ENCODE peak calls at places on chromosomes 12 and 14, in four cellular contexts. One of them, this sample, is unnamed. For H3K36me3, the result is how much of the 10 kb centered on the place peaks cover.

GRCh38 chr12:95820096-95820703 is 29.6 kb upstream of the NTN4 start:
- DNase-seq in OCI-LY7: no peak
- DNase-seq in CD8-positive, alpha-beta memory T cell: no peak
- DNase-seq in lower lobe of right lung: no peak
- DNase-seq in this sample: peak

GRCh38 chr12:4401108-4401507 is 21.6 kb upstream of the FGF23 start:
- DNase-seq in OCI-LY7: no peak
- DNase-seq in CD8-positive, alpha-beta memory T cell: no peak
- DNase-seq in lower lobe of right lung: no peak
- DNase-seq in this sample: no peak

GRCh38 chr14:67418368-67419174 is 6.6 kb upstream of the PLEK2 start:
- DNase-seq in CD8-positive, alpha-beta memory T cell: no peak
- DNase-seq in OCI-LY7: no peak
- DNase-seq in lower lobe of right lung: no peak
- DNase-seq in this sample: peak

GRCh38 chr12:52784909-52785308 is 7.8 kb upstream of the KRT76 start:
- DNase-seq in OCI-LY7: no peak
- DNase-seq in lower lobe of right lung: no peak
- DNase-seq in CD8-positive, alpha-beta memory T cell: no peak
- DNase-seq in this sample: no peak

GRCh38 chr12:76030378-76031080 is 1.0 kb downstream of the PHLDA1 start:
- DNase-seq in lower lobe of right lung: peak
- DNase-seq in CD8-positive, alpha-beta memory T cell: peak
- DNase-seq in OCI-LY7: peak
- DNase-seq in this sample: peak

GRCh38 chr12:113261847-113262470 is 40.7 kb downstream of the TPCN1 start:
- DNase-seq in OCI-LY7: peak
- DNase-seq in lower lobe of right lung: no peak
- DNase-seq in CD8-positive, alpha-beta memory T cell: no peak
- DNase-seq in this sample: no peak

GRCh38 chr12:46664771-46665287 is 161.0 kb downstream of the SLC38A4 start:
- DNase-seq in CD8-positive, alpha-beta memory T cell: no peak
- DNase-seq in OCI-LY7: no peak
- DNase-seq in lower lobe of right lung: no peak
- DNase-seq in this sample: no peak

GRCh38 chr14:74519316-74520074 is 25.9 kb downstream of the ISCA2 start:
- DNase-seq in lower lobe of right lung: peak
- DNase-seq in OCI-LY7: no peak
- DNase-seq in CD8-positive, alpha-beta memory T cell: no peak
- DNase-seq in this sample: no peak

GRCh38 chr14:99382071-99382640 is 98.5 kb downstream of the SETD3 start:
- DNase-seq in CD8-positive, alpha-beta memory T cell: no peak
- DNase-seq in lower lobe of right lung: no peak
- DNase-seq in OCI-LY7: no peak
- DNase-seq in this sample: no peak

GRCh38 chr14:70888681-70889175 is 18.5 kb upstream of the PCNX1 start:
- DNase-seq in OCI-LY7: no peak
- DNase-seq in lower lobe of right lung: no peak
- DNase-seq in CD8-positive, alpha-beta memory T cell: no peak
- DNase-seq in this sample: no peak

GRCh38 chr12:56596815-56597214 is 33.3 kb downstream of the BAZ2A start:
- DNase-seq in CD8-positive, alpha-beta memory T cell: no peak
- DNase-seq in lower lobe of right lung: no peak
- DNase-seq in OCI-LY7: no peak
- DNase-seq in this sample: no peak

GRCh38 chr14:64704743-64705405 is 650 bp downstream of the PLEKHG3 start:
- DNase-seq in OCI-LY7: no peak
- DNase-seq in lower lobe of right lung: peak
- DNase-seq in CD8-positive, alpha-beta memory T cell: no peak
- DNase-seq in this sample: peak

GRCh38 chr12:12979151-12979550 is 20.9 kb downstream of the HEBP1 start:
- DNase-seq in OCI-LY7: no peak
- DNase-seq in CD8-positive, alpha-beta memory T cell: no peak
- DNase-seq in lower lobe of right lung: no peak
- DNase-seq in this sample: no peak

GRCh38 chr14:25381498-25381897 is 331.6 kb upstream of the STXBP6 start:
- DNase-seq in OCI-LY7: peak
- DNase-seq in CD8-positive, alpha-beta memory T cell: no peak
- DNase-seq in lower lobe of right lung: no peak
- DNase-seq in this sample: no peak

GRCh38 chr12:89064780-89065179 is 287.5 kb downstream of the DUSP6 start:
- DNase-seq in lower lobe of right lung: no peak
- DNase-seq in OCI-LY7: no peak
- DNase-seq in CD8-positive, alpha-beta memory T cell: no peak
- DNase-seq in this sample: no peak

GRCh38 chr14:74480051-74480450 is 13.1 kb downstream of the NPC2 start:
- DNase-seq in lower lobe of right lung: no peak
- DNase-seq in CD8-positive, alpha-beta memory T cell: no peak
- DNase-seq in OCI-LY7: no peak
- DNase-seq in this sample: no peak

GRCh38 chr12:96263449-96263902 is 69.3 kb downstream of the ELK3 start:
- DNase-seq in CD8-positive, alpha-beta memory T cell: no peak
- DNase-seq in lower lobe of right lung: no peak
- DNase-seq in OCI-LY7: no peak
- DNase-seq in this sample: no peak

GRCh38 chr14:77660754-77661153 is 44.3 kb upstream of the SPTLC2 start:
- DNase-seq in OCI-LY7: no peak
- DNase-seq in CD8-positive, alpha-beta memory T cell: no peak
- DNase-seq in lower lobe of right lung: no peak
- DNase-seq in this sample: no peak

GRCh38 chr12:639566-639965 is 23.7 kb downstream of the NINJ2 start:
- DNase-seq in CD8-positive, alpha-beta memory T cell: no peak
- DNase-seq in lower lobe of right lung: no peak
- DNase-seq in OCI-LY7: no peak
- DNase-seq in this sample: no peak

GRCh38 chr12:51008329-51008728 is 17.9 kb downstream of the SLC11A2 start:
- DNase-seq in lower lobe of right lung: no peak
- DNase-seq in CD8-positive, alpha-beta memory T cell: no peak
- DNase-seq in OCI-LY7: no peak
- DNase-seq in this sample: no peak

GRCh38 chr14:64060648-64061096 is 207.9 kb downstream of the SYNE2 start:
- DNase-seq in OCI-LY7: peak
- DNase-seq in lower lobe of right lung: no peak
- DNase-seq in CD8-positive, alpha-beta memory T cell: no peak
- DNase-seq in this sample: peak

GRCh38 chr12:15532364-15532977 is 210.2 kb downstream of the PTPRO start:
- DNase-seq in lower lobe of right lung: no peak
- DNase-seq in CD8-positive, alpha-beta memory T cell: no peak
- DNase-seq in OCI-LY7: peak
- DNase-seq in this sample: peak

GRCh38 chr12:91109148-91109564 is 2.1 kb downstream of the LUM start:
- DNase-seq in CD8-positive, alpha-beta memory T cell: no peak
- DNase-seq in lower lobe of right lung: peak
- DNase-seq in OCI-LY7: peak
- DNase-seq in this sample: peak

GRCh38 chr12:31257784-31258183 is 68.2 kb downstream of the SINHCAF start:
- DNase-seq in CD8-positive, alpha-beta memory T cell: no peak
- DNase-seq in OCI-LY7: no peak
- DNase-seq in lower lobe of right lung: no peak
- DNase-seq in this sample: no peak

GRCh38 chr14:89445252-89445973 is 28.4 kb upstream of the FOXN3 start:
- DNase-seq in OCI-LY7: peak
- DNase-seq in lower lobe of right lung: no peak
- DNase-seq in CD8-positive, alpha-beta memory T cell: no peak
- DNase-seq in this sample: no peak

GRCh38 chr14:75334191-75335051 is 55.8 kb downstream of the FOS start:
- DNase-seq in OCI-LY7: no peak
- DNase-seq in lower lobe of right lung: peak
- DNase-seq in CD8-positive, alpha-beta memory T cell: peak
- DNase-seq in this sample: peak

GRCh38 chr14:104766256-104766862 is 13.4 kb downstream of the SIVA1 start:
- DNase-seq in OCI-LY7: no peak
- DNase-seq in lower lobe of right lung: no peak
- DNase-seq in CD8-positive, alpha-beta memory T cell: no peak
- DNase-seq in this sample: no peak

GRCh38 chr12:225012-225411 is 11.1 kb upstream of the SLC6A12 start:
- DNase-seq in lower lobe of right lung: no peak
- DNase-seq in OCI-LY7: no peak
- DNase-seq in CD8-positive, alpha-beta memory T cell: no peak
- DNase-seq in this sample: no peak

GRCh38 chr14:105192866-105193731 is 12.0 kb upstream of the NUDT14 start:
- DNase-seq in CD8-positive, alpha-beta memory T cell: no peak
- DNase-seq in OCI-LY7: no peak
- DNase-seq in lower lobe of right lung: no peak
- DNase-seq in this sample: no peak

GRCh38 chr12:93746572-93747168 is 69.5 kb downstream of the CRADD start:
- DNase-seq in CD8-positive, alpha-beta memory T cell: no peak
- DNase-seq in OCI-LY7: no peak
- DNase-seq in lower lobe of right lung: no peak
- DNase-seq in this sample: no peak

GRCh38 chr14:69625299-69626131 is 14.1 kb downstream of the SUSD6 start:
- DNase-seq in CD8-positive, alpha-beta memory T cell: peak
- DNase-seq in lower lobe of right lung: peak
- DNase-seq in OCI-LY7: peak
- DNase-seq in this sample: peak

GRCh38 chr12:128339121-128339520 is 72.2 kb downstream of the TMEM132C start:
- DNase-seq in OCI-LY7: no peak
- DNase-seq in lower lobe of right lung: no peak
- DNase-seq in CD8-positive, alpha-beta memory T cell: no peak
- DNase-seq in this sample: no peak

GRCh38 chr12:75874456-75874855 is 157.1 kb downstream of the PHLDA1 start:
- DNase-seq in CD8-positive, alpha-beta memory T cell: no peak
- DNase-seq in OCI-LY7: no peak
- DNase-seq in lower lobe of right lung: no peak
- DNase-seq in this sample: no peak

GRCh38 chr14:61653507-61653906 is 41.8 kb upstream of the HIF1A start:
- DNase-seq in lower lobe of right lung: no peak
- DNase-seq in OCI-LY7: no peak
- DNase-seq in CD8-positive, alpha-beta memory T cell: no peak
- DNase-seq in this sample: no peak

GRCh38 chr12:123237646-123238329 is 4.6 kb downstream of the MTRFR start:
- DNase-seq in OCI-LY7: peak
- DNase-seq in CD8-positive, alpha-beta memory T cell: peak
- DNase-seq in lower lobe of right lung: peak
- DNase-seq in this sample: peak

GRCh38 chr14:67962215-67962644 is 142.7 kb downstream of the RAD51B start:
- DNase-seq in lower lobe of right lung: no peak
- DNase-seq in CD8-positive, alpha-beta memory T cell: no peak
- DNase-seq in OCI-LY7: peak
- DNase-seq in this sample: no peak

DNA sequence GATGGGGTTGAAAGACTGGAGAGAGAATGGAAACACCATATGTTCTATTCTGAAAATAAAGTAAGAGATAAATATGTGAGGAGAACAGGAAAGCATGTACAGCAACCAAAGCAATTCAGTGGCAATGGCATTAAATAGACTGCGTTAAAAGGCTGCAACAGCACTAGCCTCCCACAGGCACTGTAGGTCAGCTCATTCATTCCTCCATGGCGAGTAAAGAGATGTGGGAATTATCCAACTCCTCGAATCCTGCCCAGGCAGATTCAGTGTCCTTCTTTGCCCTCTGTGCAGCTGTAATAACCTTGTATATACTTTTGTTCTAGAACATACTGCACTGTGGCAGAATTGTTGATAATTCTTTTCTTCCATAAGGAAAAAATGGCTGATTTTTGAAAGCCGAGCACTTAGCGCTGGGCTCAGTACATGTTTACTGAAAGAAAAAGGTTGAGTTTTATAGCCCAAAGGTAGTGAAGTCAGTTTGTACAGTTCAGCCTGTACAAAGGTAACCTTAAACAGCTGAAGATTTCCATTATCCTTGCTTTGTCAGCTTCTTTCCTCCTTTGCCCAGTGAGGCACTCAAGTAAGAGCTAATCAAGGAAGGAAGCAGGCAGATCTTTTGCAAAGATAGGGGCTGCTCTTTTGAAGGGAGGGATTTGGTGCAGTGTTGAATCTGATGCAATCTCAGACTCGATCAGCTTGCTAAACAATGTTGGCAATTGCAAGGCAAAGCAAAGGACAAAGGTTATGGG is 44.0 kb downstream of the ANO6 start:
- DNase-seq in lower lobe of right lung: no peak
- DNase-seq in OCI-LY7: no peak
- DNase-seq in CD8-positive, alpha-beta memory T cell: no peak
- DNase-seq in this sample: no peak
- H3K4me3 ChIP-seq in lower lobe of right lung: no peak
- H3K4me3 ChIP-seq in OCI-LY7: no peak
- H3K4me3 ChIP-seq in CD8-positive, alpha-beta memory T cell: no peak
- H3K4me3 ChIP-seq in this sample: no peak

GRCh38 chr14:94383777-94384176 is 4.6 kb downstream of the SERPINA1 start:
- DNase-seq in lower lobe of right lung: no peak
- DNase-seq in OCI-LY7: no peak
- DNase-seq in CD8-positive, alpha-beta memory T cell: no peak
- DNase-seq in this sample: no peak

GRCh38 chr14:94386085-94387031 is 2.0 kb downstream of the SERPINA1 start:
- DNase-seq in OCI-LY7: no peak
- DNase-seq in CD8-positive, alpha-beta memory T cell: no peak
- DNase-seq in lower lobe of right lung: no peak
- DNase-seq in this sample: no peak

GRCh38 chr14:94387051-94388026 is 1.1 kb downstream of the SERPINA1 start:
- DNase-seq in CD8-positive, alpha-beta memory T cell: no peak
- DNase-seq in OCI-LY7: no peak
- DNase-seq in lower lobe of right lung: peak
- DNase-seq in this sample: no peak

GRCh38 chr14:94384342-94384741 is 4.1 kb downstream of the SERPINA1 start:
- DNase-seq in CD8-positive, alpha-beta memory T cell: no peak
- DNase-seq in lower lobe of right lung: no peak
- DNase-seq in OCI-LY7: no peak
- DNase-seq in this sample: no peak

DNA sequence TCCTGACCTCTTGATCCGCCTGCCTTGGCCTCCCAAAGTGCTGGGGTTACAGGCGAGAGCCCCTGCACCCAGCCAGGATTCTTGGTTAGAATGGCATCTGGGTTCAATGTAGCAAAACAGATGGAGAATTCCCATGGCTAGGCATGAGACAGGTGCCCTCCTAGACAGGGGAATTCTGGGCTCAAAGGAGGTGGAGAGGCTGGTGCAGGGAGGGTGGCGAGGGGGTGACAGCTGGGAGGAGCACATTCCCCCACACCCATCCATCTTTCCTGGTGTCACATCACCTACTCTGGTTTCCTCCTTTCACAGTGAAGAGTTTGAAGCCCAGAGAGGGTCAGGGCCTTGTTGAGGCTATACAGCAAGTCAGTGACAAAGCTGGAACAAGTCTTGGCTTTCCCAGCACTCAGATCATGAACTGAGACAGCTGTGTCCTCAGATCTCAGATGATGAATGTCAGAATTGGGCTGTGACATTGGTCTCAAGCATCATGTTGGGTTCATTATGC is 2.8 kb downstream of the SERPINA1 start:
- DNase-seq in CD8-positive, alpha-beta memory T cell: no peak
- DNase-seq in lower lobe of right lung: no peak
- DNase-seq in OCI-LY7: no peak
- DNase-seq in this sample: no peak
- H3K36me3 ChIP-seq in CD8-positive, alpha-beta memory T cell: under half
- H3K36me3 ChIP-seq in lower lobe of right lung: under half
- H3K36me3 ChIP-seq in OCI-LY7: under half
- H3K36me3 ChIP-seq in this sample: under half

GRCh38 chr12:122064780-122065588 is 13.6 kb upstream of the MLXIP start:
- DNase-seq in OCI-LY7: no peak
- DNase-seq in lower lobe of right lung: no peak
- DNase-seq in CD8-positive, alpha-beta memory T cell: no peak
- DNase-seq in this sample: no peak
- H3K4me3 ChIP-seq in OCI-LY7: no peak
- H3K4me3 ChIP-seq in lower lobe of right lung: no peak
- H3K4me3 ChIP-seq in CD8-positive, alpha-beta memory T cell: no peak
- H3K4me3 ChIP-seq in this sample: no peak

GRCh38 chr12:71800177-71800576 is 39.4 kb upstream of the TBC1D15 start:
- DNase-seq in lower lobe of right lung: no peak
- DNase-seq in OCI-LY7: no peak
- DNase-seq in CD8-positive, alpha-beta memory T cell: no peak
- DNase-seq in this sample: no peak
- H3K36me3 ChIP-seq in lower lobe of right lung: under half
- H3K36me3 ChIP-seq in OCI-LY7: under half
- H3K36me3 ChIP-seq in CD8-positive, alpha-beta memory T cell: under half
- H3K36me3 ChIP-seq in this sample: under half

GRCh38 chr12:110269622-110270124 is 11.4 kb upstream of the ATP2A2 start:
- DNase-seq in CD8-positive, alpha-beta memory T cell: no peak
- DNase-seq in OCI-LY7: no peak
- DNase-seq in lower lobe of right lung: no peak
- DNase-seq in this sample: no peak
- H3K4me3 ChIP-seq in CD8-positive, alpha-beta memory T cell: no peak
- H3K4me3 ChIP-seq in OCI-LY7: no peak
- H3K4me3 ChIP-seq in lower lobe of right lung: no peak
- H3K4me3 ChIP-seq in this sample: no peak

This sample was measured in Peyer's patch.